ENCODE peak calls at places on chromosomes 13 and 19, in six cellular contexts. L, Y, G, V, T and I are unnamed samples.

GRCh38 chr19:53868091-53868891 is 608 bp downstream of the MYADM start:
- DNase-seq in L (no peak), Y (peak), G (peak), V (peak), T (peak), I (no peak)

GRCh38 chr13:108797354-108797753 is 167.9 kb downstream of the MYO16 start:
- DNase-seq in L (no peak), Y (no peak), G (no peak), V (no peak), T (no peak), I (no peak)

GRCh38 chr19:46371371-46371901 is 24.5 kb downstream of the PPP5C start:
- DNase-seq in L (no peak), Y (no peak), G (no peak), V (no peak), T (no peak), I (no peak)

GRCh38 chr13:103224804-103225203 is 158.6 kb upstream of the SLC10A2 start:
- DNase-seq in L (no peak), Y (no peak), G (no peak), V (no peak), T (no peak), I (no peak)

GRCh38 chr19:8302734-8303133 is 5.4 kb downstream of the CD320 start:
- DNase-seq in L (no peak), Y (no peak), G (no peak), V (no peak), T (no peak), I (no peak)

GRCh38 chr13:33109801-33110200 is 93.6 kb downstream of the KL start:
- DNase-seq in L (peak), Y (no peak), G (no peak), V (no peak), T (no peak), I (no peak)

GRCh38 chr13:109809216-109809890 is 23.0 kb upstream of the IRS2 start:
- DNase-seq in L (no peak), Y (no peak), G (no peak), V (no peak), T (no peak), I (no peak)

GRCh38 chr19:55549500-55550320 is 4.4 kb upstream of the SBK3 start:
- DNase-seq in L (peak), Y (no peak), G (no peak), V (no peak), T (peak), I (no peak)

GRCh38 chr19:31586282-31586681 is 237.0 kb upstream of the TSHZ3 start:
- DNase-seq in L (no peak), Y (no peak), G (no peak), V (no peak), T (no peak), I (no peak)

GRCh38 chr13:24511019-24511823 is 1.4 kb downstream of the PARP4 start:
- DNase-seq in L (no peak), Y (no peak), G (no peak), V (no peak), T (peak), I (no peak)

GRCh38 chr13:77333521-77334083 is 6.7 kb upstream of the MYCBP2 start:
- DNase-seq in L (no peak), Y (no peak), G (no peak), V (no peak), T (no peak), I (no peak)

GRCh38 chr13:73060251-73061160 is 1.7 kb downstream of the KLF5 start:
- DNase-seq in L (no peak), Y (peak), G (peak), V (no peak), T (no peak), I (no peak)

GRCh38 chr13:46666727-46667456 is 113.9 kb downstream of the LRCH1 start:
- DNase-seq in L (no peak), Y (peak), G (no peak), V (no peak), T (no peak), I (no peak)
- H3K27ac ChIP-seq in L (no peak), Y (peak), G (peak), V (no peak), T (peak), I (no peak)

GRCh38 chr19:35442091-35442490 is 6.0 kb upstream of the FFAR2 start:
- DNase-seq in L (no peak), Y (no peak), G (no peak), V (no peak), T (no peak), I (no peak)

GRCh38 chr19:35436477-35437141 is 11.4 kb upstream of the FFAR2 start:
- DNase-seq in L (no peak), Y (no peak), G (no peak), V (no peak), T (no peak), I (no peak)

GRCh38 chr19:35437152-35437951 is 10.7 kb upstream of the FFAR2 start:
- DNase-seq in L (no peak), Y (no peak), G (no peak), V (no peak), T (no peak), I (no peak)

GRCh38 chr19:35438527-35438926 is 9.5 kb upstream of the FFAR2 start:
- DNase-seq in L (no peak), Y (no peak), G (no peak), V (no peak), T (no peak), I (no peak)

DNA sequence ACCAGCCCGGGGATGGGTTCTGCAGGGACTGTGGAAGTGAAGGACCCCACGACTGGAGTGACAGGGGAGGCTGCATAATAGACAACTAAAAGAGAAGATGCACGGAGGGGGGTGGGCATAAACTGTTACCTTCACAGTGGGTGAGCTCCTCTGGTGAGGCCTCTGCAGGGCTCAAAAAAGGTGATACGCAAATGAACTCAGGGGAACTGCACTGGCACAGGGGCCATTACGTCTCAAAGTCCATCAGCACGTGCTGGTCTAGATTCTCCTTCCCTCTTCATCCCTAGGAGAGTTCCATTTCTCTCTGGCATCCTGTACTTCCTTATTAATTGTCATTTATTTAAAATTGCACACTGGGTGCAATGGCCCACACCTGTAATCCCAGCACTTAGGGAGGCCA is 8.1 kb upstream of the FFAR2 start:
- DNase-seq in L (no peak), Y (no peak), G (no peak), V (no peak), T (no peak), I (no peak)
- H3K27ac ChIP-seq in L (no peak), Y (no peak), G (no peak), V (no peak), T (no peak), I (no peak)

DNA sequence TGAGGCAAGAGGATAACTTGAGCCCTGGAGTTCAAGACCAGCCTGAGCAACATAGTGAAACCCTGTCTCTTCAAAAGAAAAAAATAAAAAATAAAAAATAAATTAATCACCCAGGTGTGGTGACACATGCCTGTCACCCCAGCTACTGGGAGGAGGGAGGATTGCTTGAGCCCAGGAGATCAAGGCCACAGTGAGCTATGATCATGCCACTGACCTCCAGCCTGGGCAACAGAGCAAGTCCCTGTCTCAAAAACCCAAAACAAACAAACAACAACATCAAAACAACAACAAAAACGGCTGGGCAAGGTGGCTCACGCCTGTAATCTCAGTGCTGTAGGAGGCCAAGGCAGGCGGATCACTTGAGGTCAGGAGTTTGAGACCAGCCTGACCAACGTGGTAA is 4.3 kb upstream of the SLC39A3 start:
- DNase-seq in L (no peak), Y (no peak), G (no peak), V (no peak), T (no peak), I (no peak)
- H3K27ac ChIP-seq in L (no peak), Y (no peak), G (no peak), V (no peak), T (no peak), I (no peak)

DNA sequence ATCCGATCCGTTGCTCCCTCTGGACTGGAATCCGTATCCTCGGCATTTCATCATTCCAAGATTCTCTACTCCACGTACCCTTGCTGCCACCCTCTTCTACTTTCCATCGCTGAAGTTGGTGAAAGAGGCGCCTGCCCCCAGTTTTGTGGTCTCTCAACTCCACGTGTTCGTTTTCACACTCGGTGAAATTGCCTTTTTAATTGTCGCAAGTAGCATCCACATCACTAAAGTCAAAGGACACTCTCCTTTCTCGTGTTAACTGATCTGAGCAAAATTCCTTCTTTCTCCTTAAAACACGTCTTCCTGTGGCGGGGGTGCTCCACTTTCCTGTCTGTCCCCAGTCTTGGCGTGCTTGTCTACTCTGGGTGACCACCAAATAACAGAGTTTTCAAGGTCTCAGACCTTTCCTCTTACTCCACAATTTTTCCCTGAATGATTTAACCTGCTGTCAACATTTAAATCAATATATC is 1.1 kb upstream of the TMTC4 start:
- DNase-seq in L (no peak), Y (no peak), G (no peak), V (no peak), T (no peak), I (no peak)
- H3K27ac ChIP-seq in L (no peak), Y (peak), G (peak), V (peak), T (no peak), I (peak)

GRCh38 chr19:2327773-2328400 is 499 bp downstream of the LSM7 start:
- DNase-seq in L (no peak), Y (peak), G (no peak), V (peak), T (peak), I (no peak)
- H3K27ac ChIP-seq in L (peak), Y (peak), G (peak), V (peak), T (peak), I (peak)

GRCh38 chr19:56707821-56708220 is 36.3 kb upstream of the ZNF835 start:
- DNase-seq in L (no peak), Y (no peak), G (no peak), V (no peak), T (no peak), I (peak)

GRCh38 chr19:56710437-56710836 is 38.9 kb upstream of the ZNF835 start:
- DNase-seq in L (no peak), Y (no peak), G (no peak), V (no peak), T (no peak), I (no peak)

GRCh38 chr19:56718231-56718630 is 46.7 kb upstream of the ZNF835 start:
- DNase-seq in L (no peak), Y (no peak), G (no peak), V (no peak), T (no peak), I (no peak)

GRCh38 chr19:56712609-56713008 is 41.1 kb upstream of the ZNF835 start:
- DNase-seq in L (no peak), Y (no peak), G (no peak), V (no peak), T (no peak), I (peak)
- H3K27ac ChIP-seq in L (no peak), Y (no peak), G (no peak), V (no peak), T (no peak), I (peak)

GRCh38 chr19:18659281-18660050 is 22.6 kb downstream of the KLHL26 start:
- DNase-seq in L (no peak), Y (peak), G (peak), V (no peak), T (no peak), I (no peak)
- H3K27ac ChIP-seq in L (no peak), Y (peak), G (peak), V (no peak), T (no peak), I (peak)

DNA sequence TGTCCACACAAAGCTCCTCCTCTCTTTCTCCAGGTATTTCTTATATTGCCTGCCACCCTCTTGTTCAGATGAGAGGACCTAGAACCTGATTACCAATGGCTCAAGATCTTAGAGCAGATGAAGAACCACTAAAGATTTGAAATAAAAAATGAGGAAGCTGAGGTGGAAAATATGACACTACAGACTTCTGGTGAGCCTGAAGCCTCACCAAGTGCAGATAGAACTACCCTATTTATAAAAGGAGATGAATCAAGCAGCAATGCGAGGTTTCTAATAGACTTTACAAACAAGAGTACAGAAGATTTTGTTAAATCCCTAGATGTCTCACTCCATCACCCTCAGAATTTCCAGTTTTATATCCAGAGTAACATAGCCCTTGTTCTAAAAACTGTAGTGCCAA is 345.8 kb downstream of the TBC1D4 start:
- DNase-seq in L (no peak), Y (no peak), G (no peak), V (no peak), T (no peak), I (no peak)
- H3K27ac ChIP-seq in L (no peak), Y (no peak), G (no peak), V (no peak), T (no peak), I (no peak)

GRCh38 chr19:17103177-17103576 is 27.6 kb downstream of the MYO9B start:
- DNase-seq in L (no peak), Y (no peak), G (no peak), V (no peak), T (peak), I (no peak)

GRCh38 chr19:17107546-17108452 is 32.2 kb downstream of the MYO9B start:
- DNase-seq in L (peak), Y (peak), G (peak), V (no peak), T (peak), I (peak)

GRCh38 chr19:17101686-17102628 is 26.4 kb downstream of the MYO9B start:
- DNase-seq in L (no peak), Y (no peak), G (no peak), V (no peak), T (no peak), I (no peak)

GRCh38 chr19:17105548-17105947 is 30.0 kb downstream of the MYO9B start:
- DNase-seq in L (no peak), Y (no peak), G (no peak), V (no peak), T (no peak), I (no peak)

DNA sequence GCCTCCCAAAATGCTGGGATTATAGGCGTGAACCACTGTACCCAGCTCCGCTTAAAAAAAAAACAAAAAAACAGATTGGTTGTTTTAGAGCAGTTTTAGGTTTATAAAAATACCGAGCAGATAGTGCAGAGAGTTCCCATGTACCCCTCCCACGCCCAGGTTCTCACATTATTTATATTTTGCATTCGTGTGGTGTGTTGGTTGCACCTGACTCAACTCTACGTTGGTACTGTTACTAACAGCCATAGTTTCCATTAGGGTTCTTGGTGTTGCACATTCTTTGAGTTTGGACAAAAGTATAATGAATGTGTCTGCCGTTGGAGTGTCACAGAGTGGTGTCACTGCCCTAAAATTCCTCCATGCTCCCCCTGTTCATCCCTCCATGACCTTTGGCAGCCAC is 29.1 kb downstream of the MYO9B start:
- DNase-seq in L (no peak), Y (no peak), G (no peak), V (no peak), T (no peak), I (no peak)
- H3K27ac ChIP-seq in L (no peak), Y (no peak), G (no peak), V (no peak), T (no peak), I (no peak)

GRCh38 chr19:48348737-48349136 is 15.0 kb downstream of the TMEM143 start:
- DNase-seq in L (no peak), Y (no peak), G (no peak), V (no peak), T (no peak), I (no peak)
- H3K27ac ChIP-seq in L (no peak), Y (no peak), G (no peak), V (no peak), T (peak), I (no peak)